ENCODE peak calls at places on chromosomes 7 and 10, in four cellular contexts. W is transverse colon, Y is right lobe of liver, K is A549. M is an unnamed sample.

GRCh38 chr10:46547331-46547880 is 9.1 kb downstream of the GPRIN2 start:
- DNase-seq in Y (peak), K (no peak), W (peak), M (no peak)

GRCh38 chr10:131695814-131696165 is 205.0 kb upstream of the PPP2R2D start:
- DNase-seq in Y (peak), K (no peak), W (no peak), M (no peak)

GRCh38 chr10:31358688-31359330 is 39.8 kb downstream of the ZEB1 start:
- DNase-seq in Y (no peak), K (no peak), W (no peak), M (no peak)

GRCh38 chr10:2772791-2773644 is 294.3 kb upstream of the PFKP start:
- DNase-seq in K (no peak), W (no peak), Y (no peak), M (peak)

GRCh38 chr10:63605568-63605967 is 84.4 kb downstream of the REEP3 start:
- DNase-seq in K (no peak), W (no peak), Y (no peak), M (no peak)

GRCh38 chr10:61438141-61438984 is 14.8 kb downstream of the TMEM26 start:
- DNase-seq in Y (no peak), K (no peak), W (no peak), M (no peak)

GRCh38 chr7:36985866-36986402 is 261.6 kb upstream of the AOAH start:
- DNase-seq in K (no peak), W (no peak), Y (no peak), M (no peak)

GRCh38 chr10:34156781-34157425 is 658.2 kb downstream of the PARD3 start:
- DNase-seq in W (no peak), Y (no peak), K (peak), M (no peak)

GRCh38 chr10:127013251-127013656 is 108.0 kb downstream of the DOCK1 start:
- DNase-seq in K (no peak), W (peak), Y (no peak), M (peak)

GRCh38 chr7:1758417-1758858 is 88.4 kb downstream of the ELFN1 start:
- DNase-seq in Y (peak), W (no peak), K (peak), M (no peak)

GRCh38 chr7:30146127-30146612 is 11.4 kb downstream of the MTURN start:
- DNase-seq in Y (no peak), W (no peak), K (no peak), M (no peak)

GRCh38 chr7:98211221-98211675 is at the start of gene BHLHA15:
- DNase-seq in K (no peak), Y (peak), W (peak), M (peak)

GRCh38 chr10:74898201-74898976 is 72.0 kb downstream of the KAT6B start:
- DNase-seq in K (peak), Y (no peak), W (no peak), M (no peak)

GRCh38 chr7:151058766-151059361 is 525 bp upstream of the SLC4A2 start:
- DNase-seq in W (no peak), K (peak), Y (no peak), M (no peak)

GRCh38 chr7:29270979-29271658 is 76.5 kb downstream of the CHN2 start:
- DNase-seq in K (no peak), Y (no peak), W (no peak), M (no peak)

GRCh38 chr7:45001138-45001694 is 1.2 kb downstream of the CCM2 start:
- DNase-seq in K (no peak), W (peak), Y (peak), M (peak)

GRCh38 chr10:37860494-37861190 is 3.2 kb upstream of the ZNF248 start:
- DNase-seq in W (peak), Y (no peak), K (peak), M (peak)

GRCh38 chr7:130069179-130069977 is 956 bp upstream of the KLHDC10 start:
- DNase-seq in K (no peak), W (no peak), Y (peak), M (no peak)

GRCh38 chr7:133253522-133253882 is 624 bp downstream of the EXOC4 start:
- DNase-seq in W (peak), K (peak), Y (no peak), M (peak)

GRCh38 chr10:20888620-20889337 is 8.3 kb downstream of the NEBL start:
- DNase-seq in W (no peak), Y (no peak), K (no peak), M (no peak)

GRCh38 chr10:75166623-75166972 is 44.0 kb upstream of the VDAC2 start:
- DNase-seq in W (no peak), K (no peak), Y (no peak), M (no peak)

GRCh38 chr10:117224881-117225280 is 16.0 kb upstream of the SLC18A2 start:
- DNase-seq in K (no peak), Y (no peak), W (no peak), M (no peak)

GRCh38 chr10:132185601-132186487 is 904 bp upstream of the DPYSL4 start:
- DNase-seq in W (peak), Y (no peak), K (no peak), M (peak)

GRCh38 chr10:114281006-114281405 is 42.0 kb downstream of the VWA2 start:
- DNase-seq in Y (no peak), K (no peak), W (no peak), M (no peak)

GRCh38 chr10:94218496-94219183 is 144.1 kb downstream of the NOC3L start:
- DNase-seq in W (no peak), Y (no peak), K (no peak), M (no peak)

GRCh38 chr7:5552123-5552522 is 128.5 kb upstream of the TNRC18 start:
- DNase-seq in Y (no peak), W (no peak), K (no peak), M (no peak)
- H3K27ac ChIP-seq in Y (peak), W (peak), K (peak), M (no peak)

GRCh38 chr7:50308301-50309129 is 4.0 kb downstream of the IKZF1 start:
- DNase-seq in Y (no peak), K (no peak), W (no peak), M (no peak)

GRCh38 chr7:50309130-50309478 is 4.6 kb downstream of the IKZF1 start:
- DNase-seq in K (no peak), W (no peak), Y (no peak), M (no peak)

GRCh38 chr7:50305697-50306300 is 1.3 kb downstream of the IKZF1 start:
- DNase-seq in Y (no peak), K (no peak), W (no peak), M (no peak)

GRCh38 chr7:50306491-50307367 is 2.2 kb downstream of the IKZF1 start:
- DNase-seq in K (no peak), W (no peak), Y (no peak), M (no peak)

DNA sequence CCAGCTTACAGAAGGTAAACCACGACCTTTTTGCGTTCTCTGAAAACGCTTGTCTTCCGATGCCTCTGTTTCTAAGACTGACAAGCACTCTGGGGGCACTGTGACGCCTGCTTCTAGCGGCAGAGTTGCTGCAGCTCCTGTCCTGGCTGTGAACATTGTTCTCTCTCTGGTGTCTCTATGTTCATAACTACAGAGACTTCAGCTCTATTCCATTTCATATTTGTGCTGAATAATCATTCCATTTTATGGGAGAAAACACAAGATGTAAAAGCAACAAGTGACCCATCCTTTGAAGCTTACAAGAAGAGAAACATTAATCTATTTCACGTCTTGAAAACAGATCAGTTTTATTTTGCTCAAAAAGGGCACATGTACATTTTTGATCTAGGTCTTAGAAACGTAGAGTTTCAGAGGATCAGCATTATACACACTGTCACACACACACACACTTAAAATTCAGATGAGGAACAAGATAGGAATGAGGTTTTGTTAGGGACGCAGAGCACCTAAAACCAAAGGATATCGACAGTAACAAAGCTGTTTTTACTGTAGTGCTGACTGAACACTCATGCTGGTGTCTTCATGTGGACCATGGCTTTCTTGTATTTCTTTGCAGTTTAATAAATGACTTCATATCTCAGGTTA is 3.0 kb downstream of the IKZF1 start:
- DNase-seq in Y (no peak), K (no peak), W (peak), M (no peak)
- TF ChIP-seq POLR2A in Y (no peak), K (no peak), W (peak), M (no peak)

GRCh38 chr10:70348228-70348850 is 34.1 kb downstream of the LRRC20 start:
- DNase-seq in Y (no peak), K (peak), W (no peak), M (peak)
- TF ChIP-seq CTCF in Y (peak), K (peak), W (peak), M (no peak)

GRCh38 chr7:47572101-47572460 is 9.8 kb downstream of the TNS3 start:
- DNase-seq in K (no peak), Y (no peak), W (peak), M (no peak)
- H3K27ac ChIP-seq in K (peak), Y (peak), W (peak), M (peak)

GRCh38 chr7:116417593-116418345 is 81.8 kb upstream of the CAV2 start:
- DNase-seq in W (no peak), Y (no peak), K (peak), M (no peak)
- TF ChIP-seq POLR2A in W (no peak), Y (no peak), K (no peak), M (no peak)

GRCh38 chr7:95684037-95684436 is 87.7 kb upstream of the PDK4 start:
- DNase-seq in W (no peak), Y (no peak), K (peak), M (no peak)
- TF ChIP-seq CTCF in W (peak), Y (peak), K (peak), M (peak)

GRCh38 chr7:112071856-112072255 is 134.3 kb downstream of the DOCK4 start:
- DNase-seq in W (no peak), K (no peak), Y (no peak), M (no peak)
- H3K27ac ChIP-seq in W (no peak), K (no peak), Y (no peak), M (no peak)